ENCODE peak calls at places on chromosomes 1 and 21, in four cellular contexts. K is endothelial cell, O is NT2/D1, U is T-helper 2 cell. G is an unnamed sample.

GRCh38 chr1:225182701-225183100 is 245.1 kb downstream of the LBR start:
- DNase-seq in K (no peak), O (no peak), U (no peak), G (no peak)

GRCh38 chr1:219296430-219296850 is 122.8 kb downstream of the LYPLAL1 start:
- DNase-seq in K (no peak), O (no peak), U (no peak), G (no peak)

GRCh38 chr1:229409616-229410369 is 24.1 kb downstream of the ACTA1 start:
- DNase-seq in K (no peak), O (no peak), U (no peak), G (no peak)

GRCh38 chr1:168469690-168470089 is 74.1 kb downstream of the XCL2 start:
- DNase-seq in K (no peak), O (no peak), U (peak), G (peak)

GRCh38 chr21:35974801-35975200 is 85.5 kb downstream of the SETD4 start:
- DNase-seq in K (no peak), O (no peak), U (no peak), G (peak)

GRCh38 chr1:170063109-170063826 is 11.2 kb downstream of the KIFAP3 start:
- DNase-seq in K (no peak), O (no peak), U (no peak), G (peak)

GRCh38 chr1:236416165-236416564 is 22.1 kb downstream of the EDARADD start:
- DNase-seq in K (no peak), O (no peak), U (peak), G (no peak)

GRCh38 chr1:224500802-224501201 is 66.2 kb upstream of the WDR26 start:
- DNase-seq in K (no peak), O (no peak), U (peak), G (no peak)

GRCh38 chr21:35048183-35048601 is 910 bp downstream of the RUNX1 start:
- DNase-seq in K (no peak), O (no peak), U (peak), G (peak)

GRCh38 chr1:17109897-17110554 is 9.2 kb downstream of the PADI2 start:
- DNase-seq in K (no peak), O (no peak), U (no peak), G (no peak)

GRCh38 chr1:79104617-79105016 is 98.1 kb upstream of the ADGRL4 start:
- DNase-seq in K (no peak), O (no peak), U (no peak), G (no peak)

GRCh38 chr1:194062962-194063361 is 876.5 kb upstream of the B3GALT2 start:
- DNase-seq in K (no peak), O (no peak), U (no peak), G (no peak)

GRCh38 chr1:77371396-77371795 is 89.6 kb downstream of the AK5 start:
- DNase-seq in K (no peak), O (no peak), U (no peak), G (no peak)

GRCh38 chr1:53688703-53689102 is 50.3 kb downstream of the GLIS1 start:
- DNase-seq in K (no peak), O (no peak), U (no peak), G (peak)

GRCh38 chr1:244599937-244600350 is 53.0 kb upstream of the DESI2 start:
- DNase-seq in K (no peak), O (no peak), U (peak), G (peak)

GRCh38 chr1:187517508-187517907 is 688.8 kb downstream of the PLA2G4A start:
- DNase-seq in K (no peak), O (no peak), U (no peak), G (no peak)

GRCh38 chr1:204307334-204307883 is 52.3 kb downstream of the PLEKHA6 start:
- DNase-seq in K (peak), O (no peak), U (no peak), G (no peak)

GRCh38 chr1:26938004-26938658 is 16.6 kb downstream of the NUDC start:
- DNase-seq in K (no peak), O (no peak), U (no peak), G (no peak)

GRCh38 chr21:42161957-42162681 is 56.8 kb upstream of the ABCG1 start:
- DNase-seq in K (peak), O (no peak), U (peak), G (no peak)

GRCh38 chr21:25292396-25292795 is 314.9 kb downstream of the MRPL39 start:
- DNase-seq in K (no peak), O (no peak), U (no peak), G (no peak)

GRCh38 chr1:210446479-210446878 is 117.8 kb downstream of the HHAT start:
- DNase-seq in K (no peak), O (no peak), U (peak), G (peak)

GRCh38 chr1:90616395-90616794 is 100.7 kb downstream of the BARHL2 start:
- DNase-seq in K (peak), O (peak), U (no peak), G (peak)

GRCh38 chr1:165434264-165434663 is 10.7 kb downstream of the RXRG start:
- DNase-seq in K (no peak), O (peak), U (no peak), G (no peak)

GRCh38 chr1:67250051-67250653 is 57.5 kb upstream of the IL12RB2 start:
- DNase-seq in K (no peak), O (no peak), U (peak), G (no peak)

GRCh38 chr1:182974792-182975191 is 21.8 kb upstream of the SHCBP1L start:
- DNase-seq in K (no peak), O (no peak), U (no peak), G (no peak)

GRCh38 chr1:245648749-245649517 is 494.1 kb downstream of the KIF26B start:
- DNase-seq in K (no peak), O (peak), U (peak), G (no peak)

GRCh38 chr1:221801773-221802516 is 60.1 kb upstream of the DUSP10 start:
- DNase-seq in K (no peak), O (peak), U (no peak), G (no peak)

GRCh38 chr1:21099034-21099868 is 77.4 kb downstream of the EIF4G3 start:
- DNase-seq in K (no peak), O (no peak), U (peak), G (no peak)

GRCh38 chr1:31672988-31673387 is 28.3 kb upstream of the PEF1 start:
- DNase-seq in K (no peak), O (no peak), U (no peak), G (no peak)

GRCh38 chr1:96845464-96845863 is 123.9 kb downstream of the PTBP2 start:
- DNase-seq in K (peak), O (peak), U (peak), G (peak)

GRCh38 chr1:58764294-58764978 is 19.4 kb downstream of the JUN start:
- DNase-seq in K (no peak), O (no peak), U (no peak), G (no peak)

GRCh38 chr1:168468042-168468809 is 75.6 kb downstream of the XCL2 start:
- DNase-seq in K (no peak), O (no peak), U (peak), G (no peak)

GRCh38 chr1:7104053-7104738 is 318.9 kb downstream of the CAMTA1 start:
- DNase-seq in K (no peak), O (no peak), U (no peak), G (no peak)

GRCh38 chr1:226098870-226099832 is 36.6 kb downstream of the H3-3A start:
- DNase-seq in K (no peak), O (no peak), U (no peak), G (no peak)

GRCh38 chr1:18480315-18481189 is at the start of gene KLHDC7A:
- DNase-seq in K (peak), O (peak), U (no peak), G (peak)

GRCh38 chr1:225934711-225935110 is 6.3 kb downstream of the LEFTY2 start:
- DNase-seq in K (no peak), O (no peak), U (no peak), G (no peak)

GRCh38 chr1:4132525-4133308 is 232.6 kb upstream of the C1orf174 start:
- DNase-seq in K (no peak), O (no peak), U (no peak), G (no peak)